ENCODE peak calls at places on chromosome 3, in four cellular contexts. Z is H1, P is DND-41, V is glutamatergic neuron. F is an unnamed sample.

GRCh38 chr3:190213726-190214125 is 93.0 kb upstream of the P3H2 start:
- DNase-seq in Z (no peak), V (no peak), P (no peak), F (no peak)

GRCh38 chr3:55408193-55408826 is 78.8 kb downstream of the WNT5A start:
- DNase-seq in Z (no peak), V (no peak), P (no peak), F (no peak)

GRCh38 chr3:11603628-11604027 is 40.1 kb downstream of the VGLL4 start:
- DNase-seq in Z (no peak), V (no peak), P (no peak), F (no peak)

GRCh38 chr3:69384379-69384778 is 1.5 kb downstream of the FRMD4B start:
- DNase-seq in Z (no peak), V (no peak), P (no peak), F (no peak)

GRCh38 chr3:80606073-80606472 is 838.3 kb upstream of the ROBO1 start:
- DNase-seq in Z (no peak), V (no peak), P (no peak), F (no peak)

GRCh38 chr3:160330690-160331089 is 68.3 kb downstream of the IFT80 start:
- DNase-seq in V (no peak), P (no peak), Z (no peak), F (no peak)

GRCh38 chr3:141407043-141407442 is 38.7 kb downstream of the ZBTB38 start:
- DNase-seq in P (no peak), Z (no peak), V (no peak), F (no peak)

GRCh38 chr3:157475921-157476395 is 27.3 kb downstream of the VEPH1 start:
- DNase-seq in V (no peak), Z (no peak), P (no peak), F (no peak)

GRCh38 chr3:52429779-52430415 is 15.0 kb downstream of the SEMA3G start:
- DNase-seq in V (no peak), Z (no peak), P (no peak), F (no peak)

GRCh38 chr3:29694331-29694730 is 413.5 kb downstream of the RBMS3 start:
- DNase-seq in P (no peak), Z (no peak), V (no peak), F (no peak)

GRCh38 chr3:30693470-30694120 is 87.2 kb downstream of the TGFBR2 start:
- DNase-seq in P (peak; percentile 63), V (no peak), Z (no peak), F (peak; percentile 55)

GRCh38 chr3:99720985-99721632 is 82.7 kb downstream of the COL8A1 start:
- DNase-seq in V (no peak), Z (no peak), P (no peak), F (no peak)

GRCh38 chr3:177199206-177199765 is 2.0 kb upstream of the TBL1XR1 start:
- DNase-seq in P (no peak), Z (no peak), V (no peak), F (peak; percentile 53)

GRCh38 chr3:159964166-159964973 is 24.3 kb upstream of the IL12A start:
- DNase-seq in V (no peak), Z (no peak), P (no peak), F (no peak)

GRCh38 chr3:10547413-10547812 is 42.0 kb upstream of the ATP2B2 start:
- DNase-seq in Z (peak; percentile 22), P (no peak), V (no peak), F (no peak)

GRCh38 chr3:142628806-142629205 is 32.6 kb downstream of the PLS1 start:
- DNase-seq in P (no peak), Z (no peak), V (no peak), F (no peak)

GRCh38 chr3:37174532-37175126 is at the start of gene LRRFIP2:
- DNase-seq in P (no peak), V (no peak), Z (no peak), F (peak; percentile 49)

GRCh38 chr3:17302774-17303173 is 418.0 kb downstream of the PLCL2 start:
- DNase-seq in P (no peak), Z (no peak), V (no peak), F (no peak)

GRCh38 chr3:110881069-110881468 is 190.5 kb upstream of the NECTIN3 start:
- DNase-seq in P (peak; percentile 74), V (no peak), Z (no peak), F (peak; percentile 17)

GRCh38 chr3:150142936-150143335 is 172.2 kb upstream of the PFN2 start:
- DNase-seq in P (no peak), Z (no peak), V (no peak), F (no peak)

GRCh38 chr3:31695280-31696008 is 162.7 kb downstream of the STT3B start:
- DNase-seq in P (peak; percentile 41), Z (no peak), V (no peak), F (peak; percentile 62)

GRCh38 chr3:117719316-117719926 is 1009.8 kb downstream of the TUSC7 start:
- DNase-seq in P (no peak), V (no peak), Z (no peak), F (peak; percentile 4)

GRCh38 chr3:115062412-115062956 is 84.6 kb downstream of the ZBTB20 start:
- DNase-seq in Z (no peak), V (no peak), P (no peak), F (no peak)

GRCh38 chr3:63845215-63845614 is 18.4 kb downstream of the THOC7 start:
- DNase-seq in P (no peak), V (no peak), Z (no peak), F (no peak)

GRCh38 chr3:44355634-44356033 is 17.1 kb downstream of the TCAIM start:
- DNase-seq in Z (no peak), P (no peak), V (no peak), F (no peak)

GRCh38 chr3:105388199-105388598 is 21.5 kb downstream of the ALCAM start:
- DNase-seq in Z (no peak), P (no peak), V (no peak), F (no peak)

GRCh38 chr3:193946945-193947344 is 189.0 kb upstream of the HES1 start:
- DNase-seq in P (no peak), Z (no peak), V (no peak), F (no peak)

DNA sequence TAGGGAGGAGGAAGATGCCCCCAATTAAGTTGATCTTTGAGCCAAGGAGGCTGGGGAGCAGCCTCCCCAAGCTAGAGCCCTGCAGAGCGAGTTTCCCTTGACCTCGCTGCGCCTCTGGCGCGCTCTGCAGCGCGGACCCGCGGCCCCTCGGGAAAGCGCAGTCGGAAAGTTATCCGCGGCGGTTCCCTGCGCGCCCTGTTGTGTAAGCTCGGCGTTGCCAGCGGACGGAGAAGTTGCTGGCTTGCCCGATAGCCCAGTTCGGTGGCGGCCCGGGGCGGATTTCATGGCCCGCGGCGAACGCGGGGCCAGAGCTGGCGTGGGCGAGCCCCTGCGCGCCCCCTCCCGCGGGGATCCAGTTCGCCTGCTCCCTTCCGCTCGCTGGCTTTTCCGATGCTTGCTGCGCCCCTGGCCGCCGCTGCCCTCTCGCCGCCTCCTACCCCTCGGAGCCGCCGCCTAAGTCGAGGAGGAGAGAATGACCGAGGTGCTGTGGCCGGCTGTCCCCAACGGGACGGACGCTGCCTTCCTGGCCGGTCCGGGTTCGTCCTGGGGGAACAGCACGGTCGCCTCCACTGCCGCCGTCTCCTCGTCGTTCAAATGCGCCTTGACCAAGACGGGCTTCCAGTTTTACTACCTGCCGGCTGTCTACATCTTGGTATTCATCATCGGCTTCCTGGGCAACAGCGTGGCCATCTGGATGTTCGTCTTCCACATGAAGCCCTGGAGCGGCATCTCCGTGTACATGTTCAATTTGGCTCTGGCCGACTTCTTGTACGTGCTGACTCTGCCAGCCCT is 576 bp downstream of the P2RY1 start:
- DNase-seq in V (peak; percentile 69), Z (peak; percentile 72), P (no peak), F (peak; percentile 61)
- TF ChIP-seq CTCF in V (no peak), Z (peak; percentile 37), P (no peak), F (no peak)

GRCh38 chr3:33377489-33377888 is 62.7 kb downstream of the UBP1 start:
- DNase-seq in P (no peak), V (no peak), Z (no peak), F (no peak)
- TF ChIP-seq CTCF in P (no peak), V (no peak), Z (peak; percentile 60), F (no peak)

GRCh38 chr3:133404925-133405324 is 5.1 kb downstream of the BFSP2 start:
- DNase-seq in Z (no peak), V (no peak), P (no peak), F (no peak)

GRCh38 chr3:133410191-133410892 is 10.5 kb downstream of the BFSP2 start:
- DNase-seq in V (no peak), P (no peak), Z (no peak), F (no peak)

GRCh38 chr3:133408961-133409360 is 9.1 kb downstream of the BFSP2 start:
- DNase-seq in V (no peak), Z (no peak), P (no peak), F (no peak)

GRCh38 chr3:133412511-133413165 is 12.8 kb downstream of the BFSP2 start:
- DNase-seq in Z (no peak), V (no peak), P (no peak), F (no peak)

GRCh38 chr3:133408366-133408765 is 8.5 kb downstream of the BFSP2 start:
- DNase-seq in V (no peak), P (no peak), Z (no peak), F (no peak)
- TF ChIP-seq CTCF in V (no peak), P (no peak), Z (no peak), F (no peak)

DNA sequence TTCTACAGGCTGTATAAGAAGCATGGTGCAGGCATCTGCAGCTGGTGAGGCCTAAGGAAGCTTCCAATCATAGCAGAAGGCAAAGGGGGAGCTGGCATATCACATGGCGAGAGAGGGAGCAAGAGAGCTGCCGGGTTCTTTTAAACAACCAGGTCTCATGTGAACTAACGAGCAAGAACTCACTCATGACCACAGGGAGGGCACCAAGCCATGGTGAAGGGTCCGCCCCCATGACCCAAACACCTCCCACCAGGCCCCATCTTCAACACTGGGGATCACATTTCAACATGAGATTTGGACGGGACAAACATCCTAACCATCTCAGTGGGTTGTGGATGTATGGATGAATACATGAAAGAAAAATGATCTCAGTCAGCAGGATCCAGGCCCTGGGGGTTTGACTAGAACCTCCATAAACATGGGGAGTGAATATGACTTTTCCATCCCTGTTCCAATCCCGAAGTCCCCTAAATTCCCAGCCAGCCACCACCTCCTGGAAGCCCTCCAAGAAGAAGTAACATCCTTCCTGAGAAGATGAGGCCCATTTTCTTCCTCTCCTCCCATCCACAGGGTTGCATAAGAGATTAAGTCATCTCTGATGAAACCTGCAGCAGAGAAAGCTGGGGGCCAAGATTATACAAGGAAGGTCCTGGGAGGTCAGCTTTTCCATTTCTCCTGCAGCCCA is 9.5 kb downstream of the CAV3 start:
- DNase-seq in P (no peak), Z (no peak), V (no peak), F (no peak)
- TF ChIP-seq CTCF in P (no peak), Z (no peak), V (no peak), F (no peak)

GRCh38 chr3:47444103-47444502 is 31.6 kb downstream of the SCAP start:
- DNase-seq in P (no peak), V (no peak), Z (no peak), F (no peak)

GRCh38 chr3:47441796-47442551 is 33.8 kb downstream of the SCAP start:
- DNase-seq in V (no peak), P (no peak), Z (no peak), F (no peak)

GRCh38 chr3:47443611-47443995 is 32.1 kb downstream of the SCAP start:
- DNase-seq in Z (no peak), V (no peak), P (no peak), F (no peak)

GRCh38 chr3:47436180-47436579 is 39.6 kb downstream of the SCAP start:
- DNase-seq in P (no peak), Z (no peak), V (no peak), F (no peak)

GRCh38 chr3:47440131-47440530 is 35.6 kb downstream of the SCAP start:
- DNase-seq in V (no peak), Z (no peak), P (no peak), F (no peak)
- TF ChIP-seq CTCF in V (no peak), Z (peak; percentile 49), P (no peak), F (no peak)